ENCODE peak calls at places on chromosomes 13 and 19, in five cellular contexts. S, C, Z, T and H are unnamed samples.

GRCh38 chr19:29805026-29805925 is 6.5 kb upstream of the CCNE1 start:
- DNase-seq in C (no peak), T (no peak), Z (no peak), S (no peak), H (peak; percentile 16)

GRCh38 chr19:9962623-9963290 is 26.4 kb upstream of the OLFM2 start:
- DNase-seq in S (no peak), T (no peak), Z (no peak), C (no peak), H (no peak)

GRCh38 chr19:48645652-48646191 is at the start of gene CA11:
- DNase-seq in T (no peak), Z (no peak), S (no peak), C (no peak), H (no peak)

GRCh38 chr19:49638360-49638759 is 1.6 kb downstream of the RRAS start:
- DNase-seq in S (peak; percentile 60), C (no peak), T (peak; percentile 53), Z (no peak), H (no peak)

GRCh38 chr19:5170329-5170745 is 170.3 kb downstream of the PTPRS start:
- DNase-seq in Z (no peak), C (peak; percentile 36), S (no peak), T (no peak), H (no peak)

GRCh38 chr19:44757057-44757734 is 8.7 kb downstream of the BCL3 start:
- DNase-seq in C (no peak), Z (peak; percentile 55), T (peak; percentile 87), S (no peak), H (peak; percentile 76)

GRCh38 chr19:1172353-1173159 is 1.5 kb downstream of the SBNO2 start:
- DNase-seq in T (no peak), C (no peak), Z (no peak), S (no peak), H (peak; percentile 77)

GRCh38 chr19:10620786-10621185 is 4.6 kb upstream of the SLC44A2 start:
- DNase-seq in T (no peak), C (no peak), Z (no peak), S (no peak), H (no peak)

GRCh38 chr13:26487781-26488180 is 69.7 kb upstream of the WASF3 start:
- DNase-seq in T (no peak), C (no peak), S (no peak), Z (no peak), H (no peak)

GRCh38 chr13:101248739-101249138 is 167.6 kb downstream of the NALCN start:
- DNase-seq in T (no peak), S (no peak), Z (no peak), C (no peak), H (no peak)

GRCh38 chr13:104140557-104140956 is 1074.3 kb upstream of the SLC10A2 start:
- DNase-seq in S (no peak), T (no peak), Z (no peak), C (no peak), H (no peak)

GRCh38 chr13:113087923-113088690 is 17.5 kb upstream of the F7 start:
- DNase-seq in S (no peak), Z (no peak), C (no peak), T (peak; percentile 2), H (no peak)

GRCh38 chr19:13633109-13633508 is 126.8 kb upstream of the CACNA1A start:
- DNase-seq in S (no peak), Z (peak; percentile 31), C (no peak), T (no peak), H (no peak)

GRCh38 chr13:48165063-48165462 is 67.9 kb upstream of the ITM2B start:
- DNase-seq in Z (no peak), C (no peak), S (no peak), T (no peak), H (no peak)

GRCh38 chr19:6481541-6482342 is at the start of gene DENND1C:
- DNase-seq in S (no peak), T (no peak), C (no peak), Z (peak; percentile 54), H (peak; percentile 40)

GRCh38 chr13:112970552-112971287 is 1.7 kb downstream of the MCF2L start:
- DNase-seq in T (no peak), Z (no peak), C (no peak), S (no peak), H (no peak)

GRCh38 chr13:71602327-71602726 is 264.7 kb downstream of the DACH1 start:
- DNase-seq in S (no peak), C (no peak), Z (no peak), T (no peak), H (no peak)

GRCh38 chr13:109135018-109135417 is 505.6 kb downstream of the MYO16 start:
- DNase-seq in C (no peak), Z (no peak), T (no peak), S (no peak), H (no peak)

GRCh38 chr19:14517840-14518505 is at the start of gene DNAJB1:
- DNase-seq in S (peak; percentile 75), C (peak; percentile 82), T (peak; percentile 86), Z (peak; percentile 78), H (peak; percentile 84)

GRCh38 chr19:4149518-4150288 is 3.7 kb upstream of the CREB3L3 start:
- DNase-seq in C (no peak), T (no peak), Z (no peak), S (no peak), H (peak; percentile 55)

DNA sequence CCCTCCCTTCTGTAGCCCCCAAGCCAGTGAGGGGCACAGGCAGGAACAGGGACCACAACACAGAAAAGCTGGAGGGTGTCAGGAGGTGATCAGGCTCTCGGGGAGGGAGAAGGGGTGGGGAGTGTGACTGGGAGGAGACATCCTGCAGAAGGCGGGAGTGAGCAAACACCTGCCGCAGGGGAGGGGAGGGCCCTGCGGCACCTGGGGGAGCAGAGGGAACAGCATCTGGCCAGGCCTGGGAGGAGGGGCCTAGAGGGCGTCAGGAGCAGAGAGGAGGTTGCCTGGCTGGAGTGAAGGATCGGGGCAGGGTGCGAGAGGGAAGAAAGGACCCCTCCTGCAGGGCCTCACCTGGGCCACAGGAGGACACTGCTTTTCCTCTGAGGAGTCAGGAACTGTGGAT is 4.2 kb downstream of the KLK3 start:
- DNase-seq in S (no peak), C (no peak), Z (no peak), T (no peak), H (no peak)
- H3K27ac ChIP-seq in S (no peak overlapping the region), C (no peak overlapping the region), Z (no peak overlapping the region), T (no peak overlapping the region), H (no peak overlapping the region)

DNA sequence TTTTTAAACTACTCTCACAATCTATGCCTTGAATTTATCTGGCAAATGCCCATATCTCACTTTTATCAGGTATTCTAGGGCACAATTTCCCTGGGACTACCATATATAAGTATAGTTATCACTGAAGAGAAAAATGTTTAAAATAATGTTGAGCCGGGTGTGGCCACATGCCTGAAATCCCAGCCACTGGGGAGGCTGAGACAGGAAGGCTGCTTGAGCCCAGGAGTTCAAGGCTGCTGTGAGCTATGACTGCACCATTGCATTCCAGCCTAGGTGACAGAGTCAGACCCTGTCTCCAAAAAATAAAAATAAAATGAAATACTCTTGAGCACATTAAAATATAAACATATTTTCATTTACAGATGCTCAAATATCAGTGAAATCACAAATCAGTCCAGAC is 4.1 kb downstream of the KATNAL1 start:
- DNase-seq in C (no peak), S (no peak), Z (no peak), T (no peak), H (no peak)
- H3K4me1 ChIP-seq in C (peaks cover 15% of the 10 kb centered on the region), S (peaks cover 33% of the 10 kb centered on the region), Z (peaks cover 15% of the 10 kb centered on the region), T (peaks cover 1% of the 10 kb centered on the region), H (peaks cover 3% of the 10 kb centered on the region)

DNA sequence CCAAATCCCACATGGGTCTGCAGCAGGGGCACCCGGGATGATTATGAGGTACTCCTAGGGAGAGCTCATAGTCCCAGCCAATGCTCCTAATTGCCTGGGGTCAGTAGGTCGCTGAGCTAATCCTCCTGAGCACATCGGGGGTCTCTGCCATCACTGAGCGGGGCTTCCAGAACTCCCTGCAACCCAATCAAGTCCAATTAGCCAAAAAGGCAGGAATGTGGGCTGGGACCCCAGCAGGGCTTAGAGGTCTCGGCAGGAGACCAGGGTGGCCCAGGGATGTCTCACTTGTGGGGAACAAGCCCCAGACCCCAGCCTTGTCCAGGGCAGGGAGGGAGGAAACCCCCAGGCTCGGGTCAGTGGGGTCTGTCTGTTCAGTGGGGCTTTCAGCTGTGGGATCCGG is 17.1 kb upstream of the CPAMD8 start:
- DNase-seq in S (no peak), T (no peak), Z (no peak), C (no peak), H (no peak)
- H3K9me3 ChIP-seq in S (no peaks in the 10 kb centered on the region), T (no peaks in the 10 kb centered on the region), Z (no peaks in the 10 kb centered on the region), C (no peaks in the 10 kb centered on the region), H (no peaks in the 10 kb centered on the region)

GRCh38 chr13:105732946-105733529 is 802.4 kb downstream of the EFNB2 start:
- DNase-seq in S (no peak), Z (no peak), T (no peak), C (no peak), H (no peak)
- H3K27ac ChIP-seq in S (no peak overlapping the region), Z (no peak overlapping the region), T (no peak overlapping the region), C (no peak overlapping the region), H (no peak overlapping the region)